ENCODE peak calls at places on chromosomes 3 and 15, in four cellular contexts. Z is activated CD4-positive, alpha-beta T cell treated with anti-CD3 and anti-CD28 coated beads, Interleukin-2, amount 50 U/mL, for 48 hours; H is endothelial cell; Q is effector CD4-positive, alpha-beta T cell. Y is an unnamed sample.

GRCh38 chr3:64693031-64693430 is 5.2 kb upstream of the ADAMTS9 start:
- DNase-seq in Z (no peak), H (no peak), Q (no peak), Y (no peak)

GRCh38 chr3:94904275-94904674 is 841.4 kb downstream of the NSUN3 start:
- DNase-seq in Z (no peak), H (no peak), Q (no peak), Y (no peak)

GRCh38 chr15:100463515-100463914 is 65.2 kb downstream of the CERS3 start:
- DNase-seq in Z (no peak), H (no peak), Q (no peak), Y (no peak)

GRCh38 chr3:131540143-131540542 is 37.4 kb upstream of the MRPL3 start:
- DNase-seq in Z (no peak), H (no peak), Q (no peak), Y (no peak)

GRCh38 chr15:74432271-74432967 is 1.3 kb downstream of the SEMA7A start:
- DNase-seq in Z (no peak), H (no peak), Q (no peak), Y (no peak)

GRCh38 chr15:34125945-34126344 is 24.1 kb downstream of the PGBD4 start:
- DNase-seq in Z (no peak), H (no peak), Q (no peak), Y (no peak)

GRCh38 chr3:162601101-162601670 is 1104.6 kb downstream of the OTOL1 start:
- DNase-seq in Z (no peak), H (no peak), Q (no peak), Y (no peak)

GRCh38 chr3:155853214-155854146 is 747 bp downstream of the SLC33A1 start:
- DNase-seq in Z (peak), H (peak), Q (peak), Y (peak)

GRCh38 chr15:91855684-91856553 is 2.4 kb downstream of the SLCO3A1 start:
- DNase-seq in Z (no peak), H (peak), Q (no peak), Y (peak)

GRCh38 chr3:82973810-82974209 is 1212.4 kb upstream of the GBE1 start:
- DNase-seq in Z (no peak), H (no peak), Q (no peak), Y (no peak)

GRCh38 chr3:93861021-93861420 is 112.7 kb downstream of the PROS1 start:
- DNase-seq in Z (no peak), H (no peak), Q (no peak), Y (no peak)

GRCh38 chr3:64548200-64548889 is 139.5 kb downstream of the ADAMTS9 start:
- DNase-seq in Z (no peak), H (no peak), Q (no peak), Y (no peak)

GRCh38 chr15:66677336-66677735 is 24.7 kb upstream of the SMAD6 start:
- DNase-seq in Z (no peak), H (no peak), Q (no peak), Y (no peak)

GRCh38 chr3:138135833-138136194 is 3.6 kb upstream of the A4GNT start:
- DNase-seq in Z (no peak), H (no peak), Q (no peak), Y (no peak)

GRCh38 chr15:75723171-75723846 is 10.7 kb upstream of the CSPG4 start:
- DNase-seq in Z (no peak), H (no peak), Q (no peak), Y (no peak)

GRCh38 chr15:31344824-31345605 is 18.4 kb downstream of the KLF13 start:
- DNase-seq in Z (peak), H (no peak), Q (no peak), Y (no peak)

GRCh38 chr3:12670365-12670764 is 6.4 kb upstream of the RAF1 start:
- DNase-seq in Z (no peak), H (no peak), Q (no peak), Y (no peak)

GRCh38 chr3:129282727-129283327 is 4.2 kb downstream of the HMCES start:
- DNase-seq in Z (no peak), H (no peak), Q (no peak), Y (no peak)

GRCh38 chr3:151852074-151852811 is 21.2 kb upstream of the SUCNR1 start:
- DNase-seq in Z (no peak), H (no peak), Q (no peak), Y (no peak)

GRCh38 chr15:95162069-95162468 is 930.7 kb downstream of the MCTP2 start:
- DNase-seq in Z (no peak), H (no peak), Q (no peak), Y (no peak)

GRCh38 chr15:63724760-63725159 is 109.0 kb downstream of the HERC1 start:
- DNase-seq in Z (no peak), H (no peak), Q (no peak), Y (no peak)

GRCh38 chr15:61327019-61327631 is 98.0 kb upstream of the RORA start:
- DNase-seq in Z (no peak), H (no peak), Q (no peak), Y (no peak)

GRCh38 chr3:156373654-156374053 is 181.3 kb downstream of the SSR3 start:
- DNase-seq in Z (no peak), H (no peak), Q (no peak), Y (no peak)

GRCh38 chr15:90104551-90104950 is 2.3 kb upstream of the IDH2 start:
- DNase-seq in Z (no peak), H (no peak), Q (no peak), Y (no peak)

GRCh38 chr3:129462365-129462968 is 22.4 kb downstream of the IFT122 start:
- DNase-seq in Z (no peak), H (no peak), Q (no peak), Y (no peak)

GRCh38 chr3:42838571-42838970 is 29.3 kb downstream of the ACKR2 start:
- DNase-seq in Z (no peak), H (no peak), Q (no peak), Y (no peak)

GRCh38 chr15:47397587-47397986 is 319.7 kb upstream of the SEMA6D start:
- DNase-seq in Z (no peak), H (no peak), Q (no peak), Y (no peak)

GRCh38 chr3:155702745-155703581 is 41.9 kb downstream of the PLCH1 start:
- DNase-seq in Z (no peak), H (no peak), Q (no peak), Y (no peak)